ENCODE peak calls at places on chromosomes 4 and X, in seven cellular contexts. I is ACHN; E is MM.1S; G is astrocyte of the hippocampus; X is IMR-90; R is mesendoderm; L is stimulated activated CD8-positive, alpha-beta memory T cell treated with anti-CD3 and anti-CD28 coated beads, Interleukin-7, amount 100 ng/mL, for 4 hours. M is an unnamed sample.

GRCh38 chr4:86500527-86500926 is 93.6 kb upstream of the PTPN13 start:
- DNase-seq in I (no peak), E (no peak), G (no peak), X (no peak), R (no peak), L (no peak), M (no peak)

GRCh38 chrX:98516120-98516519 is 1632.4 kb downstream of the RPA4 start:
- DNase-seq in I (no peak), E (no peak), G (no peak), X (no peak), R (no peak), L (no peak), M (no peak)

GRCh38 chr4:174332741-174333493 is 49.2 kb downstream of the CEP44 start:
- DNase-seq in I (no peak), E (no peak), G (peak; percentile 8), X (no peak), R (no peak), L (no peak), M (no peak)

GRCh38 chr4:98482847-98483806 is 175.3 kb downstream of the TSPAN5 start:
- DNase-seq in I (no peak), E (no peak), G (peak; percentile 45), X (peak; percentile 68), R (no peak), L (no peak), M (peak; percentile 36)

GRCh38 chr4:108148316-108148715 is 20.4 kb downstream of the LEF1 start:
- DNase-seq in I (no peak), E (peak; percentile 11), G (no peak), X (no peak), R (no peak), L (no peak), M (no peak)

GRCh38 chr4:147768113-147768512 is 36.2 kb downstream of the ARHGAP10 start:
- DNase-seq in I (peak; percentile 16), E (no peak), G (peak; percentile 70), X (peak; percentile 87), R (no peak), L (no peak), M (peak; percentile 58)

GRCh38 chr4:86496094-86497060 is 97.7 kb upstream of the PTPN13 start:
- DNase-seq in I (peak; percentile 72), E (peak; percentile 52), G (peak; percentile 61), X (peak; percentile 57), R (peak; percentile 41), L (no peak), M (peak; percentile 40)

GRCh38 chrX:119503484-119503861 is 35.2 kb downstream of the SLC25A5 start:
- DNase-seq in I (peak; percentile 54), E (no peak), G (peak; percentile 79), X (peak; percentile 81), R (peak; percentile 53), L (no peak), M (peak; percentile 31)

GRCh38 chrX:46306103-46306502 is 239.1 kb downstream of the ZNF674 start:
- DNase-seq in I (no peak), E (no peak), G (no peak), X (no peak), R (no peak), L (no peak), M (no peak)

GRCh38 chrX:80430826-80431501 is 10.7 kb downstream of the TENT5D start:
- DNase-seq in I (peak; percentile 5), E (peak; percentile 37), G (no peak), X (no peak), R (peak; percentile 11), L (no peak), M (no peak)

M was measured in amniotic stem cell.